ENCODE peak calls at places on chromosome 21, in five cellular contexts. S is hepatocyte, A is caudate nucleus, Y is PC-9, Z is right cardiac atrium. Q is an unnamed sample.

GRCh38 chr21:41947596-41948403 is 6.0 kb downstream of the C2CD2 start:
- DNase-seq in S (no peak), A (peak; percentile 83), Y (no peak), Z (peak; percentile 65), Q (no peak)

GRCh38 chr21:44836666-44837471 is 19.0 kb upstream of the SUMO3 start:
- DNase-seq in S (peak; percentile 77), A (no peak), Y (peak; percentile 49), Z (no peak), Q (no peak)

GRCh38 chr21:29481641-29482040 is 182.9 kb downstream of the BACH1 start:
- DNase-seq in S (no peak), A (no peak), Y (no peak), Z (no peak), Q (no peak)

GRCh38 chr21:38780879-38781278 is 24.9 kb upstream of the ETS2 start:
- DNase-seq in S (no peak), A (no peak), Y (no peak), Z (no peak), Q (no peak)

GRCh38 chr21:27590271-27590670 is 623.4 kb upstream of the ADAMTS5 start:
- DNase-seq in S (no peak), A (no peak), Y (no peak), Z (peak; percentile 53), Q (peak; percentile 70)

GRCh38 chr21:45514311-45515021 is 27.8 kb downstream of the SLC19A1 start:
- DNase-seq in S (no peak), A (no peak), Y (no peak), Z (peak; percentile 9), Q (no peak)

GRCh38 chr21:30900881-30901280 is 19.5 kb upstream of the KRTAP11-1 start:
- DNase-seq in S (no peak), A (no peak), Y (no peak), Z (no peak), Q (no peak)

GRCh38 chr21:32516729-32517649 is 68.3 kb downstream of the TCP10L start:
- DNase-seq in S (peak; percentile 28), A (peak; percentile 46), Y (peak; percentile 63), Z (peak; percentile 70), Q (peak; percentile 81)

GRCh38 chr21:32256873-32257620 is 21.8 kb downstream of the MIS18A start:
- DNase-seq in S (peak; percentile 88), A (peak; percentile 83), Y (no peak), Z (peak; percentile 70), Q (peak; percentile 86)

GRCh38 chr21:43281661-43282357 is 113.0 kb downstream of the CRYAA start:
- DNase-seq in S (no peak), A (no peak), Y (no peak), Z (peak; percentile 7), Q (no peak)

GRCh38 chr21:26877015-26877414 is 31.8 kb upstream of the ADAMTS1 start:
- DNase-seq in S (no peak), A (no peak), Y (no peak), Z (no peak), Q (no peak)

DNA sequence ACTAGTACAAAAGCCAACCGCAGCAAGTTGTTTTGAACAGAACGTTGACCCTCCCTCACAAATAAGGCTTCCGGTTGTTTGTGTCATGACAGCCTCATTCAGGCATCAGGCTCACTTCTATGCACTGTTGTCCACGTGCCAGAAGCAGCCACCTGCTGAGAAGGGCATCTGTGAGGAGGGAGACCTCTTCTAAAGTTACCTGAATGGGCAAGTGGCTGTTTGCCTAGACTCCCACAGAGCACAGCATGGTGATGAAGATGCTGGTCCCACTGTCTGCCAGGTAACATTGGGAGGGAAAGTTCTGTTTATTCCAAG is 176.1 kb downstream of the CLIC6 start:
- DNase-seq in S (no peak), A (no peak), Y (no peak), Z (no peak), Q (no peak)
- H3K27ac ChIP-seq in S (peak overlapping the region; percentile 94), A (no peak overlapping the region), Y (peak overlapping the region; percentile 89), Z (peak overlapping the region; percentile 42), Q (peak overlapping the region; percentile 46)

GRCh38 chr21:25369524-25370300 is 237.6 kb downstream of the MRPL39 start:
- DNase-seq in S (no peak), A (no peak), Y (no peak), Z (no peak), Q (no peak)

GRCh38 chr21:25373126-25374082 is 233.9 kb downstream of the MRPL39 start:
- DNase-seq in S (no peak), A (no peak), Y (no peak), Z (no peak), Q (no peak)

GRCh38 chr21:25371831-25372434 is 235.3 kb downstream of the MRPL39 start:
- DNase-seq in S (no peak), A (no peak), Y (no peak), Z (no peak), Q (no peak)

GRCh38 chr21:25368531-25368930 is 238.8 kb downstream of the MRPL39 start:
- DNase-seq in S (no peak), A (no peak), Y (no peak), Z (no peak), Q (no peak)

DNA sequence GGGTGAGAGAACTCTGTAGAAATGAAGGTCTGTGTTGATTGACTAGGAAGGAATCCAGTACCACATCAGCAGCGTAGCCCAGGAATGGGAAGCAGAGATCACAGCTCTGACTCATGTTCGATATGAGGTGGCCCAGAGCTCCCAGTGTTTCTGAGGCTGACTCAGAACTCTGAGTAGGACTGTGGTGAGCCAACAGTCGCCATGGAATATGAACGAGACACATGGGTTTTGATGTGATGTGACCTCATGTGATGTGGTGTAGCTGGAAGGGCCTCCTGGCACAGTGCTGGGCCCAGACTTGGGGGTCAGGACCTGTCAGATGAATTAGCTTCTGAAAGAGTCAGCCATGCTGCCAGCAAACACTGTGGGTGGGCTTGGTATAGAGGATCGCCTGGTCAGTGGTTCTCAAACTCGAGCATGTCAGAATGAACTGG is 237.0 kb downstream of the MRPL39 start:
- DNase-seq in S (peak; percentile 31), A (peak; percentile 5), Y (no peak), Z (no peak), Q (no peak)
- H3K27ac ChIP-seq in S (no peak overlapping the region), A (no peak overlapping the region), Y (no peak overlapping the region), Z (no peak overlapping the region), Q (no peak overlapping the region)

DNA sequence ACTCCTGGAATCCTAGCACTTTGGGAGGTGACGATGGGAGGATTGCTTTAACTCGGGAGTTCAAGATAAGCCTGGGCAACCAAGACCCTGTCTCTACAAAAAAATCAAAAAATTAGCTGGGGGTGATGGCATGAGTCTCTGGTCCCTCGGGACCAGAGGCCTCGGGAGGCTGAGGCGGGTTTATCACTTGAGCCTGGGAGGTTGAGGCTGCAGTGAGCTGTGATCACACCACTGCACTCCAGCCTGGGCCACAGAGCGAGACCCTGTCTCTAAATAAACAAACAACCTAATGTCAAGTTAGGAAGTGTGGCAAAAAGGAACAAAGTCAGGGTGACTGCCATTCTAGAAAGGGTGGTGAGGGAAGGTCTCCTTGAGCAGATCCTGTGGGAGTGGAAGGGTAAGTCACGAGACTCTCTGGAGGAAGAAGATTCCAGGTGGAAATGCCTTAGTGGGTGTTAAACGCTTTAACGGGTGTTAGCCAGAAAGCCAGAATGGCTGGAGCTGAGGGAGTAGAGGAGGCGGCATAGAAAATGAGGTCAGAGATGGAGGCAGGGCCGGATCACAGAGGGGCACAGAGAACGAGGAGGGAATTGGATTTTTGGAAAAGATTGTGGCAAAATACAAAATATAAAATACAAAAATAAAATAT is 62.2 kb upstream of the ATP5PO start:
- DNase-seq in S (no peak), A (no peak), Y (no peak), Z (no peak), Q (no peak)
- H3K27ac ChIP-seq in S (peak overlapping the region; percentile 90), A (no peak overlapping the region), Y (no peak overlapping the region), Z (peak overlapping the region; percentile 1), Q (peak overlapping the region; percentile 85)

DNA sequence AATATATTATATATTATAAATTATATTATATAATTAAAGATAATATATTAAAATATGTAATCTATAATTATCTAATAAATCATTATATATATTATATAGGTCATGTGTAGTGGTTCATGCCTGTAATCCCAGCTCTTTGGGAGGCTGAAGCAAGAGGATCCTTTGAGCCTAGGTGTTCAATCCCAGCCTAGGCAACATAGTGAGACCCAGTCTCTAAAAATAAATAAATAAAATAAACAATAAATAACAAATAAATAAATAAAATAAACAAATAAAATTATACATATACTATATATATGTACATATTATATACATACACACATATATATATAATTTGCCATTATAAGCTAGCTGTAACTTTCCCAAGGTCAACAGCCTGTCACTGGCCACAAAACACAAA is 277.7 kb downstream of the SETD4 start:
- DNase-seq in S (no peak), A (no peak), Y (no peak), Z (no peak), Q (no peak)
- H3K27ac ChIP-seq in S (no peak overlapping the region), A (no peak overlapping the region), Y (no peak overlapping the region), Z (no peak overlapping the region), Q (no peak overlapping the region)

GRCh38 chr21:34865922-34866271 is 183.2 kb downstream of the RUNX1 start:
- DNase-seq in S (peak; percentile 44), A (no peak), Y (peak; percentile 89), Z (no peak), Q (no peak)

GRCh38 chr21:34861302-34861701 is 187.8 kb downstream of the RUNX1 start:
- DNase-seq in S (no peak), A (no peak), Y (no peak), Z (no peak), Q (no peak)

GRCh38 chr21:34864370-34865209 is 184.5 kb downstream of the RUNX1 start:
- DNase-seq in S (no peak), A (no peak), Y (no peak), Z (no peak), Q (no peak)

GRCh38 chr21:34859976-34860653 is 189.0 kb downstream of the RUNX1 start:
- DNase-seq in S (no peak), A (no peak), Y (no peak), Z (no peak), Q (no peak)

GRCh38 chr21:34862951-34863350 is 186.2 kb downstream of the RUNX1 start:
- DNase-seq in S (no peak), A (no peak), Y (no peak), Z (no peak), Q (no peak)
- H3K27ac ChIP-seq in S (no peak overlapping the region), A (no peak overlapping the region), Y (no peak overlapping the region), Z (no peak overlapping the region), Q (no peak overlapping the region)

DNA sequence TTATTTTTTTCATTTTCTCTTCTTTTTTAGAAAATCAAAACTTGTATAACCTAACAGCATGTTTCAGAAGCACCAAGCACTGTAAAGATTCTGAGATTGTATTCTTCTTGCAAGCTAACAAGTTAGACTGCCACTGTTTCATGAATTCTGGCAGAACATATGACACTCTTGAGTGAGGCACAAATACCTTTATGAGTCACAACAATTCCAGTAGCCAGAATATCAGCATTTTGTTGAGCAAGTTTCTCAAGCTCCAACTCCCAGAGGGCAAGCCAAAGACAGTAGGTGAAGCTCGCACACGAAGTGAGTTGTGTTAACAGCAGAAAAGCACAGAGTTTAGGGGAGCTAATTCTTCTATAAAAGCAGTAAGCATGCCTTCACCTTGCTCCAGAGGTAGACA is 268.8 kb upstream of the NCAM2 start:
- DNase-seq in S (no peak), A (no peak), Y (no peak), Z (no peak), Q (no peak)
- H3K27ac ChIP-seq in S (no peak overlapping the region), A (no peak overlapping the region), Y (no peak overlapping the region), Z (no peak overlapping the region), Q (no peak overlapping the region)

DNA sequence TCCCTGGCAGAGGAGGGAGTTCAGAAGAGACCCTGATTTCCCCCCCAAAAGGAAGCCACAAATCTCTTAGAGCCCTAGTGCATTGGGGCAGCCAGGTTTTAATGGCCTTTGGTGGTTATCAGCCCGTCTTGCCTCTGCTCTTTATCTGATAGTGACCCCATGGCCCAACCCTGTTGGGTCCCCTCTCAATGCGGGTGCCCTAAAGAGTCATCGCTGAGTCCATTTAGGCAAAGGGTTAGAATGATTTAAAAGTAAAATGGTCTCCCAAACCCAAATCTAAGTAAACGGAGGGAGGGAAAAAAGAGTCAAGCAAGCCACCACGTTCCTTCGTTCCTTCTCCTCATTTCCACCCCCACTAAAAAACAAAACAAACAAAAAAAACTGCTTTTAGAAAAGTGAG is 164.0 kb downstream of the RUNX1 start:
- DNase-seq in S (no peak), A (no peak), Y (no peak), Z (no peak), Q (no peak)
- H3K27ac ChIP-seq in S (peak overlapping the region; percentile 97), A (no peak overlapping the region), Y (peak overlapping the region; percentile 99), Z (no peak overlapping the region), Q (peak overlapping the region; percentile 89)